ENCODE peak calls at places on chromosomes 13 and 19, in six cellular contexts. Q, B, D, V, Z and H are unnamed samples.

GRCh38 chr13:109476001-109476400 is 310.4 kb downstream of the IRS2 start:
- DNase-seq in Q (no peak), B (no peak), D (no peak), V (no peak), Z (no peak), H (no peak)

GRCh38 chr19:23996549-23996948 is 81.9 kb downstream of the ZNF726 start:
- DNase-seq in Q (peak), B (no peak), D (peak), V (no peak), Z (no peak), H (no peak)

GRCh38 chr19:39951686-39952085 is 17.3 kb upstream of the FCGBP start:
- DNase-seq in Q (peak), B (no peak), D (no peak), V (no peak), Z (no peak), H (no peak)

GRCh38 chr13:67147257-67148218 is 82.6 kb downstream of the PCDH9 start:
- DNase-seq in Q (peak), B (no peak), D (peak), V (no peak), Z (no peak), H (no peak)

GRCh38 chr13:98768522-98768921 is 16.1 kb upstream of the SLC15A1 start:
- DNase-seq in Q (peak), B (no peak), D (no peak), V (no peak), Z (no peak), H (no peak)

GRCh38 chr13:43389573-43389972 is 366.2 kb downstream of the DNAJC15 start:
- DNase-seq in Q (peak), B (no peak), D (no peak), V (no peak), Z (no peak), H (no peak)

GRCh38 chr13:91249370-91249769 is 98.1 kb upstream of the MIR17HG start:
- DNase-seq in Q (no peak), B (no peak), D (no peak), V (no peak), Z (no peak), H (no peak)

GRCh38 chr13:37486171-37486661 is 112.4 kb downstream of the POSTN start:
- DNase-seq in Q (no peak), B (no peak), D (no peak), V (no peak), Z (no peak), H (no peak)

GRCh38 chr19:47865166-47865565 is 6.1 kb downstream of the TPRX2 start:
- DNase-seq in Q (no peak), B (no peak), D (no peak), V (no peak), Z (no peak), H (no peak)

GRCh38 chr13:113669871-113670341 is 2.9 kb downstream of the GRK1 start:
- DNase-seq in Q (no peak), B (no peak), D (no peak), V (peak), Z (no peak), H (no peak)

GRCh38 chr19:32676895-32677359 is 1.3 kb downstream of the RGS9BP start:
- DNase-seq in Q (no peak), B (no peak), D (no peak), V (no peak), Z (no peak), H (no peak)

GRCh38 chr19:18543814-18544475 is 572 bp upstream of the FKBP8 start:
- DNase-seq in Q (peak), B (peak), D (peak), V (peak), Z (no peak), H (peak)

GRCh38 chr13:30463820-30464495 is 1.8 kb downstream of the HMGB1 start:
- DNase-seq in Q (peak), B (peak), D (no peak), V (peak), Z (no peak), H (peak)

GRCh38 chr19:19388568-19389555 is 16.6 kb upstream of the GATAD2A start:
- DNase-seq in Q (no peak), B (no peak), D (no peak), V (no peak), Z (no peak), H (no peak)

GRCh38 chr19:35040826-35041547 is 534 bp upstream of the HPN start:
- DNase-seq in Q (no peak), B (peak), D (peak), V (peak), Z (no peak), H (no peak)

GRCh38 chr13:20901668-20902437 is 693 bp downstream of the XPO4 start:
- DNase-seq in Q (peak), B (peak), D (peak), V (peak), Z (no peak), H (peak)

DNA sequence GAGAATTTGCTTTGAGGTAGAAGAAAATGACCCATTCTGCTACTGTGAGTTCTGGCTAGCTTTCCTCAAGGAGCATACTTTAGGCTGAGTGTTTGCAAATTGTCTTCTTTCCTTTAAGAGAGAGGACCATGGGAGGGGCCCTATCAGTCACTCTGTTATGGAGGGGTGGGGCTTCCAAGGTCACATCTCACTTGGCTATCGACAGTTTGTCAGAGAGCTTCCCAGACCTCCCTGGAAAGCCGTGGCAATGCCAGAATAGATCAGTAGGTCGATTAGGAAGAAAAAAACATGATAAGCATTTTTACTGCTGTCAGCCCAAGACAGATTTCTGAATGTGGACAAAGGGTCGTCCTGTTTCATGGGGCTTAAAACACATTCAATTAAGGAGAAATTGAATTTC is 93.3 kb downstream of the OXGR1 start:
- DNase-seq in Q (no peak), B (no peak), D (peak), V (no peak), Z (no peak), H (no peak)
- TF ChIP-seq CTCF in Q (no peak), B (no peak), D (no peak), V (no peak), Z (no peak), H (no peak)

DNA sequence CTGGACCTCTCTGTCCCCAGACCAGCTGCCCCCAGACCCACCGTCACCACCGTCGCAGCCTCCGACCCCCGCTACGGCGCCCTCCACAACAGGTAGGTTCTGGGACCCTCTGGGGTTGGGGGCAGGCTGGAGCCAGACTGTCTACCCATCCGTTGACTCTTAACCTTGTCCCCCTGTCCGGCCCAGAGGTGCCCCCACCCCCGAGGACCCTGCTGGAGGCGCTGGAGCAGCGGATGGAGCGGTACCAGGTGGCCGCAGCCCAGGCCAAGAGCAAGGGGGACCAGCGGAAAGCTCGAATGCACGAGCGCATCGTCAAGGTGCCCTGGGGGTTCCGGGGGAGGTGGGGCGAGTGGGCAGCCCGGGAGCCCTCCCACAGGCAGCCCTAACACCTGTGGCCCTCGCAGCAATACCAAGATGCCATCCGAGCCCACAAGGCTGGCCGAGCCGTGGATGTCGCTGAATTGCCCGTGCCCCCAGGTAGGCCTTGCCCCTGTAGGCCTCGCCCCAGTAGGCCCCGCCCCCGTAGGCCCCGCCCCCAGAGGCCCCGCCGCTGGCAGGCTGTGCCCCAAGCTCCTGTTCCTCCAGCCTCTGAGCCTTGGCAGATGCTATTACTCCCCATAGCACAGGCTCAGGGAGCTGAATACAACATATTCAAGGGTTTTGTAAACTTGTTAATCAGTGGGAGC is 12.9 kb downstream of the CC2D1A start:
- DNase-seq in Q (no peak), B (no peak), D (peak), V (no peak), Z (no peak), H (no peak)
- TF ChIP-seq CTCF in Q (no peak), B (no peak), D (no peak), V (no peak), Z (no peak), H (no peak)

DNA sequence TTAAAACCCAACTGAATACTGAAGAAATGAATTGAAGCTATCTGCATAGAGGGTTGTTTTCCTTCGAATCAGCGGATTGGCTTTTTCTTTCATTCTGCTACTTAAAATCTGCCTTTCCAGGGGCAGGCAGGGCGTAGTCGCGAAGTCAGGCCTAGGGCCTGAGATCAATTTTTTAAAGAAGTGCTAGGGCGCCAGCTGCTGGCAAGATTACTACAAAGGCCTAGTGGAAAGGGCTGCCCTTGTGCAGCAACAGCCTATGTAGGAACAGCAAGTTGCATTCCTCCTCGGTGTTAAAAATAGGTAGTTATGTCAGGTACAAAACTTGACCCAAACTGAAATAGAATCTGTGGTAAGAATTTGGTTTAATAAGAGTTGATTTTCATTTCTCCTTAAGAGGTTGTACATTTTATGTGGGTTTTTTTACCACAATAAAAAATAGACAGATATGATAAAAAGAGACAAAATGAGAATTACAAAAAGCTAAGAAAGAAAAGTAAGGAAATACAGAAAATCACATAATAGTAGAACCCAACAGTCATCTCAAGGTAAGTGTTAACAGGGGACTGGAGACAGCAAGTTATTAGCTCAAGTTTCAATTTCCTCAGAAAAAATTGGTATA is 9.5 kb upstream of the URAD start:
- DNase-seq in Q (peak), B (peak), D (peak), V (no peak), Z (no peak), H (peak)
- TF ChIP-seq CTCF in Q (peak), B (no peak), D (peak), V (no peak), Z (peak), H (peak)

GRCh38 chr13:64154514-64154913 is 2738.9 kb upstream of the PCDH20 start:
- DNase-seq in Q (peak), B (no peak), D (peak), V (no peak), Z (no peak), H (no peak)
- TF ChIP-seq CTCF in Q (peak), B (no peak), D (no peak), V (no peak), Z (no peak), H (no peak)

GRCh38 chr13:96817336-96817941 is 176.8 kb downstream of the OXGR1 start:
- DNase-seq in Q (peak), B (no peak), D (peak), V (no peak), Z (no peak), H (no peak)
- TF ChIP-seq CTCF in Q (peak), B (peak), D (peak), V (peak), Z (peak), H (peak)

GRCh38 chr19:42634409-42635232 is 39.9 kb upstream of the CEACAM8 start:
- DNase-seq in Q (peak), B (peak), D (peak), V (no peak), Z (no peak), H (peak)
- TF ChIP-seq CTCF in Q (peak), B (peak), D (peak), V (peak), Z (peak), H (peak)

GRCh38 chr19:10420444-10421239 is at the start of gene PDE4A:
- DNase-seq in Q (peak), B (no peak), D (peak), V (peak), Z (no peak), H (peak)
- TF ChIP-seq CTCF in Q (peak), B (no peak), D (peak), V (no peak), Z (peak), H (peak)

DNA sequence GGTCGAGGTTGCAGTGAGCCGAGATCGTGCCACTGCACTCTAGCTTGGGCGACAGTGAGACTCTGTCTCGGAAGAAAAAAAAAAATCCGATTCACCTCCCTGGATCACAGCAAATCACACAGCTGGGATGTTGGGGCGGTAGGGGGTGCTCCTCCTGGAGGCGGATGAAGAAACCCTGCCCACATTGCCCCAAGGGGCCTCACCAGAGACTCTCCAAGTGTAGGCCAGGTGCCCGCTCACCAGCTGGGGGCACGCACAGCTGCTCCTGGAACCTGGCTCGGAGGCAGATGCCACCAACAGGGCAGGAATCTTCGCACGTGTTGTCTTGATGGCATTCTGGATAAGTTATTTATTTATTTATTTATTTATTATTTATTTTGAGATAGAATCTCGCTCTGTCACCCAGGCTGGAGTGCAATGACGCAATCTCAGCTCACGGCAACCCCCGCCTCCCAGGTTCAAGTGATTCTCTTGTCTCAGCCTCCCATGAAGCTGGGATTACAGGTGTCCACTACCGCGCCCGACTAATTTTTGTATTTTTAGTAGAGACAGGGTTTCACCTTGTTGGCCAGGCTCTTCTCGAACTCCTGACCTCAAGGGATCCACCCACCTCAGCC is 3.1 kb downstream of the UQCR11 start:
- DNase-seq in Q (no peak), B (no peak), D (no peak), V (no peak), Z (no peak), H (no peak)
- TF ChIP-seq CTCF in Q (no peak), B (no peak), D (peak), V (no peak), Z (no peak), H (no peak)

GRCh38 chr13:81393686-81394085 is 1052.8 kb upstream of the SPRY2 start:
- DNase-seq in Q (no peak), B (no peak), D (peak), V (no peak), Z (no peak), H (no peak)
- TF ChIP-seq CTCF in Q (no peak), B (no peak), D (no peak), V (no peak), Z (no peak), H (no peak)

GRCh38 chr19:41339936-41340335 is 13.8 kb downstream of the TGFB1 start:
- DNase-seq in Q (no peak), B (no peak), D (peak), V (no peak), Z (no peak), H (no peak)

GRCh38 chr19:41344162-41344561 is 9.6 kb downstream of the TGFB1 start:
- DNase-seq in Q (no peak), B (no peak), D (no peak), V (no peak), Z (no peak), H (no peak)

GRCh38 chr19:41341669-41342490 is 11.8 kb downstream of the TGFB1 start:
- DNase-seq in Q (no peak), B (no peak), D (peak), V (no peak), Z (no peak), H (no peak)
- TF ChIP-seq CTCF in Q (no peak), B (no peak), D (peak), V (no peak), Z (no peak), H (peak)